ENCODE peak calls at places on chromosome 14, in eight cellular contexts. I is MCF 10A; J is activated T-cell treated with anti-CD3 and anti-CD28 coated beads, Interleukin-2, amount 50 U/mL, for 72 hours; Y is left colon; U is germinal center; E is HuH-7; N is uterus; R is nucleus accumbens. T is an unnamed sample.
A peak's percentile ranks its signal among the peaks of the same experiment; 100 is the strongest.

GRCh38 chr14:71932229-71932951 is at the start of gene RGS6:
- DNase-seq in I (peak; percentile 35), J (peak; percentile 58), Y (peak; percentile 43), U (peak; percentile 35), E (no peak), N (no peak), R (peak; percentile 16), T (peak; percentile 77)

GRCh38 chr14:26323781-26324363 is 274.0 kb downstream of the NOVA1 start:
- DNase-seq in I (no peak), J (no peak), Y (no peak), U (no peak), E (no peak), N (no peak), R (no peak), T (no peak)

GRCh38 chr14:59482471-59483331 is 1.5 kb downstream of the L3HYPDH start:
- DNase-seq in I (peak; percentile 90), J (no peak), Y (no peak), U (no peak), E (no peak), N (peak; percentile 18), R (no peak), T (no peak)

GRCh38 chr14:76011959-76012802 is 26.6 kb downstream of the IFT43 start:
- DNase-seq in I (no peak), J (no peak), Y (no peak), U (no peak), E (no peak), N (peak; percentile 50), R (no peak), T (no peak)

GRCh38 chr14:61342941-61343340 is 21.6 kb downstream of the PRKCH start:
- DNase-seq in I (no peak), J (no peak), Y (no peak), U (no peak), E (no peak), N (no peak), R (no peak), T (no peak)

GRCh38 chr14:101331141-101331525 is 230.2 kb upstream of the DIO3 start:
- DNase-seq in I (no peak), J (no peak), Y (no peak), U (no peak), E (no peak), N (no peak), R (no peak), T (no peak)

GRCh38 chr14:100862277-100862676 is 36.4 kb downstream of the MEG3 start:
- DNase-seq in I (no peak), J (no peak), Y (no peak), U (no peak), E (no peak), N (no peak), R (no peak), T (peak; percentile 40)

GRCh38 chr14:70188608-70189540 is at the start of gene SLC8A3:
- DNase-seq in I (no peak), J (peak; percentile 37), Y (peak; percentile 7), U (peak; percentile 47), E (no peak), N (no peak), R (peak; percentile 66), T (peak; percentile 66)

GRCh38 chr14:89060191-89060590 is 235.7 kb downstream of the TTC8 start:
- DNase-seq in I (peak; percentile 13), J (no peak), Y (no peak), U (no peak), E (no peak), N (no peak), R (no peak), T (no peak)

GRCh38 chr14:104195361-104195760 is 57.0 kb downstream of the KIF26A start:
- DNase-seq in I (no peak), J (no peak), Y (no peak), U (no peak), E (no peak), N (no peak), R (no peak), T (no peak)

GRCh38 chr14:77682158-77682553 is 25.7 kb downstream of the ALKBH1 start:
- DNase-seq in I (peak; percentile 36), J (no peak), Y (no peak), U (no peak), E (no peak), N (no peak), R (no peak), T (no peak)

GRCh38 chr14:102390064-102390463 is 27.3 kb downstream of the TECPR2 start:
- DNase-seq in I (no peak), J (no peak), Y (no peak), U (no peak), E (no peak), N (no peak), R (no peak), T (no peak)

GRCh38 chr14:74952697-74953484 is 2.5 kb downstream of the PGF start:
- DNase-seq in I (no peak), J (no peak), Y (no peak), U (no peak), E (no peak), N (no peak), R (no peak), T (no peak)

GRCh38 chr14:101562659-101563351 is 1.5 kb downstream of the DIO3 start:
- DNase-seq in I (no peak), J (peak; percentile 5), Y (no peak), U (no peak), E (no peak), N (no peak), R (no peak), T (no peak)

GRCh38 chr14:30443368-30444007 is 115.5 kb upstream of the G2E3 start:
- DNase-seq in I (peak; percentile 56), J (no peak), Y (no peak), U (no peak), E (peak; percentile 50), N (no peak), R (no peak), T (no peak)

GRCh38 chr14:67457782-67458181 is 30.7 kb downstream of the TMEM229B start:
- DNase-seq in I (no peak), J (no peak), Y (no peak), U (no peak), E (no peak), N (no peak), R (no peak), T (peak; percentile 69)

GRCh38 chr14:49306152-49306751 is 279.9 kb downstream of the RPS29 start:
- DNase-seq in I (peak; percentile 37), J (no peak), Y (no peak), U (peak; percentile 5), E (peak; percentile 8), N (no peak), R (no peak), T (no peak)

GRCh38 chr14:74425525-74426201 is 347 bp downstream of the SYNDIG1L start:
- DNase-seq in I (peak; percentile 9), J (peak; percentile 70), Y (peak; percentile 47), U (peak; percentile 81), E (peak; percentile 80), N (peak; percentile 37), R (no peak), T (no peak)

T was measured in upper lobe of right lung.